ENCODE peak calls at places on chromosomes 5 and 9, in seven cellular contexts. One of them, this sample, is unnamed.
A peak's percentile ranks its signal among the peaks of the same experiment; 100 is the strongest.

GRCh38 chr5:116524966-116525365 is 49.7 kb downstream of the SEMA6A start:
- DNase-seq in K562: no peak
- DNase-seq in GM12892: no peak
- DNase-seq in H1: no peak
- DNase-seq in SK-N-SH: no peak
- DNase-seq in HepG2: peak; percentile 76
- DNase-seq in GM12878: no peak
- DNase-seq in this sample: no peak

GRCh38 chr9:133932176-133932575 is 59.9 kb downstream of the VAV2 start:
- DNase-seq in GM12892: no peak
- DNase-seq in SK-N-SH: no peak
- DNase-seq in H1: no peak
- DNase-seq in GM12878: no peak
- DNase-seq in K562: no peak
- DNase-seq in HepG2: no peak
- DNase-seq in this sample: no peak

GRCh38 chr5:89281211-89281610 is 398.2 kb upstream of the MEF2C start:
- DNase-seq in K562: no peak
- DNase-seq in GM12878: no peak
- DNase-seq in HepG2: no peak
- DNase-seq in H1: no peak
- DNase-seq in GM12892: no peak
- DNase-seq in SK-N-SH: no peak
- DNase-seq in this sample: no peak

GRCh38 chr5:41083306-41083705 is 12.2 kb upstream of the MROH2B start:
- DNase-seq in SK-N-SH: no peak
- DNase-seq in HepG2: no peak
- DNase-seq in K562: no peak
- DNase-seq in GM12878: no peak
- DNase-seq in GM12892: no peak
- DNase-seq in H1: no peak
- DNase-seq in this sample: no peak

GRCh38 chr9:132049323-132049882 is 30.3 kb downstream of the MED27 start:
- DNase-seq in K562: no peak
- DNase-seq in SK-N-SH: no peak
- DNase-seq in GM12878: no peak
- DNase-seq in GM12892: no peak
- DNase-seq in H1: no peak
- DNase-seq in HepG2: no peak
- DNase-seq in this sample: no peak

GRCh38 chr9:980621-981020 is 4.2 kb downstream of the DMRT3 start:
- DNase-seq in K562: no peak
- DNase-seq in SK-N-SH: no peak
- DNase-seq in H1: no peak
- DNase-seq in GM12878: no peak
- DNase-seq in HepG2: no peak
- DNase-seq in GM12892: no peak
- DNase-seq in this sample: no peak

GRCh38 chr9:7533376-7534090 is 266.0 kb downstream of the DMAC1 start:
- DNase-seq in K562: no peak
- DNase-seq in H1: no peak
- DNase-seq in GM12892: no peak
- DNase-seq in SK-N-SH: no peak
- DNase-seq in GM12878: no peak
- DNase-seq in HepG2: no peak
- DNase-seq in this sample: no peak

GRCh38 chr5:73395274-73395673 is 53.3 kb downstream of the FOXD1 start:
- DNase-seq in GM12892: no peak
- DNase-seq in SK-N-SH: no peak
- DNase-seq in HepG2: no peak
- DNase-seq in GM12878: no peak
- DNase-seq in H1: no peak
- DNase-seq in K562: no peak
- DNase-seq in this sample: no peak

GRCh38 chr5:95852567-95852966 is 30.0 kb upstream of the GLRX start:
- DNase-seq in K562: no peak
- DNase-seq in GM12878: no peak
- DNase-seq in GM12892: no peak
- DNase-seq in HepG2: no peak
- DNase-seq in SK-N-SH: no peak
- DNase-seq in H1: no peak
- DNase-seq in this sample: no peak

GRCh38 chr5:107247427-107247826 is 423.3 kb downstream of the EFNA5 start:
- DNase-seq in GM12878: no peak
- DNase-seq in K562: no peak
- DNase-seq in GM12892: no peak
- DNase-seq in HepG2: no peak
- DNase-seq in SK-N-SH: no peak
- DNase-seq in H1: no peak
- DNase-seq in this sample: no peak

GRCh38 chr9:132885691-132886357 is 7.1 kb downstream of the SPACA9 start:
- DNase-seq in GM12892: no peak
- DNase-seq in GM12878: no peak
- DNase-seq in HepG2: peak; percentile 43
- DNase-seq in H1: no peak
- DNase-seq in K562: no peak
- DNase-seq in SK-N-SH: no peak
- DNase-seq in this sample: no peak

GRCh38 chr5:172707285-172708182 is 63.5 kb downstream of the DUSP1 start:
- DNase-seq in HepG2: peak; percentile 58
- DNase-seq in GM12878: no peak
- DNase-seq in H1: peak; percentile 71
- DNase-seq in K562: no peak
- DNase-seq in SK-N-SH: peak; percentile 79
- DNase-seq in GM12892: no peak
- DNase-seq in this sample: no peak

GRCh38 chr5:117486879-117487391 is 912.3 kb upstream of the SEMA6A start:
- DNase-seq in GM12878: no peak
- DNase-seq in SK-N-SH: no peak
- DNase-seq in K562: no peak
- DNase-seq in H1: no peak
- DNase-seq in HepG2: no peak
- DNase-seq in GM12892: no peak
- DNase-seq in this sample: no peak

GRCh38 chr5:4676934-4677333 is 463.2 kb upstream of the ADAMTS16 start:
- DNase-seq in GM12892: no peak
- DNase-seq in HepG2: no peak
- DNase-seq in SK-N-SH: no peak
- DNase-seq in K562: no peak
- DNase-seq in H1: no peak
- DNase-seq in GM12878: no peak
- DNase-seq in this sample: no peak

GRCh38 chr9:28155067-28155466 is 581.8 kb upstream of the C9orf72 start:
- DNase-seq in SK-N-SH: no peak
- DNase-seq in K562: no peak
- DNase-seq in H1: no peak
- DNase-seq in HepG2: no peak
- DNase-seq in GM12892: no peak
- DNase-seq in GM12878: no peak
- DNase-seq in this sample: no peak

GRCh38 chr5:1720396-1721110 is 79.1 kb downstream of the MRPL36 start:
- DNase-seq in K562: no peak
- DNase-seq in GM12892: no peak
- DNase-seq in SK-N-SH: no peak
- DNase-seq in H1: peak; percentile 29
- DNase-seq in GM12878: no peak
- DNase-seq in HepG2: no peak
- DNase-seq in this sample: no peak

GRCh38 chr9:90616806-90617205 is 25.8 kb downstream of the DIRAS2 start:
- DNase-seq in GM12892: no peak
- DNase-seq in GM12878: no peak
- DNase-seq in K562: no peak
- DNase-seq in HepG2: no peak
- DNase-seq in SK-N-SH: no peak
- DNase-seq in H1: no peak
- DNase-seq in this sample: no peak

GRCh38 chr9:123072407-123072995 is 39.0 kb downstream of the GPR21 start:
- DNase-seq in HepG2: no peak
- DNase-seq in H1: no peak
- DNase-seq in SK-N-SH: no peak
- DNase-seq in GM12892: no peak
- DNase-seq in K562: no peak
- DNase-seq in GM12878: no peak
- DNase-seq in this sample: no peak

GRCh38 chr5:149323235-149324205 is 21.8 kb upstream of the GRPEL2 start:
- DNase-seq in GM12878: no peak
- DNase-seq in K562: no peak
- DNase-seq in HepG2: peak; percentile 46
- DNase-seq in GM12892: no peak
- DNase-seq in H1: no peak
- DNase-seq in SK-N-SH: no peak
- DNase-seq in this sample: no peak

GRCh38 chr9:136283291-136284235 is 20.3 kb downstream of the CCDC187 start:
- DNase-seq in GM12892: peak; percentile 95
- DNase-seq in SK-N-SH: peak; percentile 94
- DNase-seq in H1: peak; percentile 93
- DNase-seq in HepG2: peak; percentile 33
- DNase-seq in GM12878: peak; percentile 45
- DNase-seq in K562: peak; percentile 84
- DNase-seq in this sample: peak; percentile 97

GRCh38 chr9:22617156-22617555 is 170.5 kb downstream of the DMRTA1 start:
- DNase-seq in GM12878: no peak
- DNase-seq in SK-N-SH: no peak
- DNase-seq in H1: no peak
- DNase-seq in K562: no peak
- DNase-seq in GM12892: no peak
- DNase-seq in HepG2: no peak
- DNase-seq in this sample: no peak

GRCh38 chr9:34988218-34989055 is 1.1 kb upstream of the DNAJB5 start:
- DNase-seq in GM12878: no peak
- DNase-seq in HepG2: no peak
- DNase-seq in SK-N-SH: peak; percentile 54
- DNase-seq in GM12892: no peak
- DNase-seq in K562: peak; percentile 36
- DNase-seq in H1: no peak
- DNase-seq in this sample: no peak

GRCh38 chr9:16217933-16218830 is 652.3 kb downstream of the BNC2 start:
- DNase-seq in HepG2: no peak
- DNase-seq in SK-N-SH: no peak
- DNase-seq in GM12878: no peak
- DNase-seq in H1: no peak
- DNase-seq in K562: no peak
- DNase-seq in GM12892: no peak
- DNase-seq in this sample: no peak

GRCh38 chr9:93591706-93592388 is 15.5 kb downstream of the PHF2 start:
- DNase-seq in K562: no peak
- DNase-seq in HepG2: no peak
- DNase-seq in GM12892: no peak
- DNase-seq in SK-N-SH: peak; percentile 50
- DNase-seq in H1: peak; percentile 45
- DNase-seq in GM12878: no peak
- DNase-seq in this sample: no peak

GRCh38 chr5:59760798-59761348 is 132.7 kb downstream of the PDE4D start:
- DNase-seq in GM12878: no peak
- DNase-seq in SK-N-SH: no peak
- DNase-seq in HepG2: no peak
- DNase-seq in K562: no peak
- DNase-seq in H1: no peak
- DNase-seq in GM12892: no peak
- DNase-seq in this sample: no peak

GRCh38 chr5:143448518-143448917 is 45.0 kb upstream of the NR3C1 start:
- DNase-seq in GM12878: no peak
- DNase-seq in SK-N-SH: no peak
- DNase-seq in H1: no peak
- DNase-seq in K562: no peak
- DNase-seq in GM12892: no peak
- DNase-seq in HepG2: no peak
- DNase-seq in this sample: no peak

GRCh38 chr5:143449772-143450171 is 46.3 kb upstream of the NR3C1 start:
- DNase-seq in HepG2: no peak
- DNase-seq in GM12892: no peak
- DNase-seq in GM12878: no peak
- DNase-seq in K562: no peak
- DNase-seq in SK-N-SH: no peak
- DNase-seq in H1: no peak
- DNase-seq in this sample: no peak

GRCh38 chr5:143456952-143457547 is 53.6 kb upstream of the NR3C1 start:
- DNase-seq in H1: no peak
- DNase-seq in SK-N-SH: no peak
- DNase-seq in GM12892: no peak
- DNase-seq in GM12878: no peak
- DNase-seq in K562: no peak
- DNase-seq in HepG2: no peak
- DNase-seq in this sample: no peak

GRCh38 chr5:143454936-143455516 is 51.5 kb upstream of the NR3C1 start:
- DNase-seq in K562: no peak
- DNase-seq in GM12892: no peak
- DNase-seq in HepG2: no peak
- DNase-seq in GM12878: no peak
- DNase-seq in H1: no peak
- DNase-seq in SK-N-SH: no peak
- DNase-seq in this sample: no peak

GRCh38 chr5:143453722-143454121 is 50.2 kb upstream of the NR3C1 start:
- DNase-seq in H1: no peak
- DNase-seq in SK-N-SH: no peak
- DNase-seq in GM12892: no peak
- DNase-seq in GM12878: no peak
- DNase-seq in K562: no peak
- DNase-seq in HepG2: no peak
- DNase-seq in this sample: no peak
- TF ChIP-seq TAF1 in H1: no peak
- TF ChIP-seq TAF1 in SK-N-SH: no peak
- TF ChIP-seq TAF1 in GM12892: no peak
- TF ChIP-seq TAF1 in GM12878: no peak
- TF ChIP-seq TAF1 in K562: no peak
- TF ChIP-seq TAF1 in HepG2: no peak
- TF ChIP-seq TAF1 in this sample: no peak

GRCh38 chr5:67547682-67548081 is 351.1 kb upstream of the CD180 start:
- DNase-seq in GM12892: no peak
- DNase-seq in SK-N-SH: no peak
- DNase-seq in HepG2: no peak
- DNase-seq in GM12878: no peak
- DNase-seq in H1: no peak
- DNase-seq in K562: no peak
- DNase-seq in this sample: no peak
- TF ChIP-seq TAF1 in GM12892: no peak
- TF ChIP-seq TAF1 in SK-N-SH: no peak
- TF ChIP-seq TAF1 in HepG2: no peak
- TF ChIP-seq TAF1 in GM12878: no peak
- TF ChIP-seq TAF1 in H1: no peak
- TF ChIP-seq TAF1 in K562: no peak
- TF ChIP-seq TAF1 in this sample: no peak

GRCh38 chr9:99253772-99254431 is 31.8 kb downstream of the SEC61B start:
- DNase-seq in SK-N-SH: no peak
- DNase-seq in GM12892: peak; percentile 72
- DNase-seq in K562: no peak
- DNase-seq in HepG2: no peak
- DNase-seq in H1: no peak
- DNase-seq in GM12878: peak; percentile 90
- DNase-seq in this sample: peak; percentile 46
- TF ChIP-seq TAF1 in SK-N-SH: no peak
- TF ChIP-seq TAF1 in GM12892: no peak
- TF ChIP-seq TAF1 in K562: no peak
- TF ChIP-seq TAF1 in HepG2: no peak
- TF ChIP-seq TAF1 in H1: no peak
- TF ChIP-seq TAF1 in GM12878: peak; percentile 67
- TF ChIP-seq TAF1 in this sample: no peak

DNA sequence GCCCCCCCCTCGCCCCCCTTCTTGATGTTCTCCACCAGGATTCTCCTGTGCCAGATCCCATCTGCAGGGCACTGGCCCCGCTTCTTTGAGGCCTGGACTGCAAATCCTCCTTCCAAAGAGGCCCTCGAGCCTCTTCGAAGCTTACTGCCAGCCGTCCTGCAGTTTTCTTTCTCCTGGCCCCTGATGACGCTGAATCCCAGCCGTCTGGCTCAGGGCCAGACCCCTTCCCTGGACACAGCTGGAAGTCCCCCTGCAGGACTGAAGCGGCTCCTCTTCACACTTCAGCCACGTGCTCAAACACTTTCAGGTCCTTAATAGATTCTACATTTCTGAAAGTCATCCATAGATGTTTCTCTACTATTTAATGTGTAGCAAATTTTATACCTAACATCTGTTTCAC is 121.5 kb downstream of the EHMT1 start:
- DNase-seq in SK-N-SH: peak; percentile 90
- DNase-seq in GM12892: no peak
- DNase-seq in H1: no peak
- DNase-seq in HepG2: no peak
- DNase-seq in GM12878: no peak
- DNase-seq in K562: no peak
- DNase-seq in this sample: no peak
- TF ChIP-seq TAF1 in SK-N-SH: no peak
- TF ChIP-seq TAF1 in GM12892: no peak
- TF ChIP-seq TAF1 in H1: no peak
- TF ChIP-seq TAF1 in HepG2: no peak
- TF ChIP-seq TAF1 in GM12878: no peak
- TF ChIP-seq TAF1 in K562: no peak
- TF ChIP-seq TAF1 in this sample: no peak

This sample was measured in GM12891.